ENCODE peak calls at places on chromosomes 16 and 17, in nine cellular contexts. F, U, A, B, M, I, Q, P and O are unnamed samples.

GRCh38 chr17:71338396-71338795 is 782.4 kb upstream of the SOX9 start:
- DNase-seq in F (no peak), U (no peak), A (no peak), B (peak), M (no peak), I (no peak), Q (no peak), P (no peak), O (no peak)

GRCh38 chr17:75645889-75646625 is 12.8 kb downstream of the SMIM5 start:
- DNase-seq in F (no peak), U (no peak), A (no peak), B (no peak), M (peak), I (no peak), Q (no peak), P (no peak), O (no peak)

GRCh38 chr17:78359216-78359935 is 501 bp downstream of the SOCS3 start:
- DNase-seq in F (no peak), U (peak), A (no peak), B (no peak), M (no peak), I (no peak), Q (no peak), P (peak), O (peak)

GRCh38 chr16:31107465-31107867 is 720 bp upstream of the BCKDK start:
- DNase-seq in F (no peak), U (no peak), A (no peak), B (no peak), M (peak), I (no peak), Q (no peak), P (no peak), O (no peak)

GRCh38 chr16:28090646-28091377 is 27.3 kb upstream of the GSG1L start:
- DNase-seq in F (peak), U (no peak), A (no peak), B (peak), M (no peak), I (no peak), Q (no peak), P (no peak), O (no peak)

GRCh38 chr17:57909548-57909947 is 45.7 kb downstream of the CUEDC1 start:
- DNase-seq in F (no peak), U (peak), A (no peak), B (no peak), M (no peak), I (no peak), Q (no peak), P (no peak), O (no peak)

GRCh38 chr16:56675685-56676210 is 6.1 kb downstream of the MT1H start:
- DNase-seq in F (no peak), U (no peak), A (no peak), B (no peak), M (peak), I (no peak), Q (no peak), P (no peak), O (no peak)

GRCh38 chr16:10514369-10515055 is 65.9 kb downstream of the EMP2 start:
- DNase-seq in F (peak), U (no peak), A (peak), B (peak), M (peak), I (no peak), Q (no peak), P (peak), O (no peak)

GRCh38 chr16:84239186-84239790 is 524 bp downstream of the KCNG4 start:
- DNase-seq in F (no peak), U (no peak), A (no peak), B (no peak), M (no peak), I (no peak), Q (no peak), P (no peak), O (no peak)

GRCh38 chr16:79795556-79795955 is 195.0 kb upstream of the MAF start:
- DNase-seq in F (no peak), U (no peak), A (no peak), B (no peak), M (no peak), I (no peak), Q (no peak), P (no peak), O (no peak)

GRCh38 chr16:20613471-20613887 is 37.3 kb upstream of the ACSM2B start:
- DNase-seq in F (no peak), U (peak), A (no peak), B (no peak), M (no peak), I (no peak), Q (no peak), P (no peak), O (no peak)

GRCh38 chr17:44599298-44600175 is 42.3 kb downstream of the FZD2 start:
- DNase-seq in F (peak), U (no peak), A (no peak), B (peak), M (no peak), I (no peak), Q (no peak), P (peak), O (no peak)

GRCh38 chr17:50893183-50893993 is 27.2 kb upstream of the TOB1 start:
- DNase-seq in F (no peak), U (no peak), A (no peak), B (peak), M (no peak), I (no peak), Q (no peak), P (no peak), O (no peak)

GRCh38 chr17:66712453-66712852 is 122.5 kb upstream of the CACNG5 start:
- DNase-seq in F (no peak), U (no peak), A (no peak), B (no peak), M (no peak), I (no peak), Q (no peak), P (no peak), O (no peak)

GRCh38 chr17:50564916-50565315 is 4.4 kb downstream of the CACNA1G start:
- DNase-seq in F (peak), U (peak), A (no peak), B (peak), M (no peak), I (no peak), Q (no peak), P (no peak), O (no peak)

GRCh38 chr16:48862087-48862532 is 252.1 kb upstream of the N4BP1 start:
- DNase-seq in F (peak), U (no peak), A (no peak), B (peak), M (no peak), I (no peak), Q (no peak), P (no peak), O (no peak)